ENCODE peak calls at places on chromosomes 11 and 22, in five cellular contexts. E is heart left ventricle, X is left lung, G is fibroblast of lung, K is lung. H is an unnamed sample. For H3K4me1 and H3K27me3, the result is how much of the 10 kb centered on the place peaks cover.

GRCh38 chr22:39773976-39774539 is 119.5 kb downstream of the ENTHD1 start:
- DNase-seq in X (no peak), E (no peak), K (no peak), G (no peak), H (no peak)

GRCh38 chr22:17243524-17243923 is 24.3 kb upstream of the ADA2 start:
- DNase-seq in E (no peak), X (no peak), G (no peak), K (no peak), H (peak)

GRCh38 chr11:44067266-44067665 is 1.2 kb downstream of the ACCS start:
- DNase-seq in X (no peak), G (no peak), E (no peak), K (no peak), H (no peak)

GRCh38 chr11:122186439-122187080 is 70.5 kb upstream of the BLID start:
- DNase-seq in G (peak), X (no peak), E (no peak), K (no peak), H (peak)

GRCh38 chr11:67020949-67021348 is 2.0 kb upstream of the SYT12 start:
- DNase-seq in G (no peak), X (no peak), E (no peak), K (no peak), H (no peak)

GRCh38 chr11:12598330-12599256 is 75.6 kb upstream of the TEAD1 start:
- DNase-seq in G (peak), K (no peak), X (no peak), E (no peak), H (no peak)

GRCh38 chr11:92267968-92268367 is 43.4 kb downstream of the FAT3 start:
- DNase-seq in G (no peak), E (no peak), K (no peak), X (no peak), H (no peak)

GRCh38 chr11:95739108-95739507 is 50.5 kb downstream of the FAM76B start:
- DNase-seq in G (no peak), X (no peak), K (no peak), E (no peak), H (no peak)

GRCh38 chr11:27201454-27202302 is 161.1 kb downstream of the BBOX1 start:
- DNase-seq in E (peak), K (peak), X (no peak), G (peak), H (peak)

GRCh38 chr11:120228794-120229384 is 11.1 kb upstream of the POU2F3 start:
- DNase-seq in K (no peak), E (peak), G (no peak), X (no peak), H (no peak)

GRCh38 chr11:102420547-102420946 is 32.0 kb downstream of the TMEM123 start:
- DNase-seq in K (no peak), G (no peak), X (no peak), E (no peak), H (no peak)

GRCh38 chr22:36177160-36177559 is 16.6 kb upstream of the APOL3 start:
- DNase-seq in X (no peak), G (no peak), E (no peak), K (no peak), H (no peak)

GRCh38 chr11:79834015-79834414 is 393.2 kb upstream of the TENM4 start:
- DNase-seq in K (no peak), X (no peak), E (no peak), G (no peak), H (peak)

GRCh38 chr11:11119917-11120316 is 233.1 kb downstream of the CSNK2A3 start:
- DNase-seq in K (no peak), E (no peak), X (no peak), G (no peak), H (no peak)

GRCh38 chr11:130907229-130907628 is 9.1 kb downstream of the SNX19 start:
- DNase-seq in E (no peak), K (no peak), G (no peak), X (no peak), H (no peak)

GRCh38 chr11:120556841-120557240 is 45.3 kb downstream of the GRIK4 start:
- DNase-seq in E (no peak), K (no peak), X (no peak), G (no peak), H (no peak)

GRCh38 chr11:5703741-5704536 is 14.3 kb downstream of the TRIM22 start:
- DNase-seq in E (no peak), X (no peak), K (no peak), G (no peak), H (no peak)

GRCh38 chr11:68269414-68270081 is 2.2 kb downstream of the C11orf24 start:
- DNase-seq in K (no peak), E (no peak), X (no peak), G (peak), H (no peak)

GRCh38 chr11:130761560-130762220 is 154.6 kb downstream of the SNX19 start:
- DNase-seq in X (no peak), G (no peak), K (no peak), E (no peak), H (no peak)

GRCh38 chr11:1871531-1871930 is 18.6 kb downstream of the LSP1 start:
- DNase-seq in G (no peak), K (no peak), E (peak), X (peak), H (no peak)

GRCh38 chr11:64001552-64002427 is 15.6 kb downstream of the OTUB1 start:
- DNase-seq in X (no peak), E (no peak), K (no peak), G (no peak), H (no peak)

GRCh38 chr11:10181811-10182210 is 112.2 kb downstream of the SBF2 start:
- DNase-seq in E (no peak), X (no peak), G (peak), K (no peak), H (no peak)

GRCh38 chr11:121451982-121452608 is at the start of gene SORL1:
- DNase-seq in G (peak), X (peak), E (peak), K (peak), H (no peak)

GRCh38 chr11:92329137-92329536 is 104.5 kb downstream of the FAT3 start:
- DNase-seq in G (no peak), K (no peak), E (no peak), X (no peak), H (no peak)

GRCh38 chr11:80733776-80734175 is 1292.9 kb upstream of the TENM4 start:
- DNase-seq in E (no peak), K (no peak), X (no peak), G (no peak), H (peak)

GRCh38 chr22:16954060-16954403 is 54.0 kb downstream of the GAB4 start:
- DNase-seq in G (no peak), K (no peak), E (no peak), X (no peak), H (no peak)

GRCh38 chr22:29359469-29359868 is 28.9 kb downstream of the AP1B1 start:
- DNase-seq in X (no peak), G (peak), K (peak), E (peak), H (no peak)

GRCh38 chr11:33160147-33160546 is 1.1 kb downstream of the CSTF3 start:
- DNase-seq in E (no peak), G (peak), K (no peak), X (no peak), H (peak)

GRCh38 chr11:72609045-72609444 is 65.2 kb downstream of the PDE2A start:
- DNase-seq in K (no peak), G (peak), X (no peak), E (no peak), H (peak)

GRCh38 chr11:1487851-1488574 is 1.4 kb upstream of the MOB2 start:
- DNase-seq in E (peak), G (no peak), K (no peak), X (peak), H (no peak)

GRCh38 chr22:47408409-47408808 is 646.0 kb downstream of the TBC1D22A start:
- DNase-seq in K (no peak), X (no peak), G (no peak), E (no peak), H (no peak)

GRCh38 chr11:17479284-17480214 is 2.9 kb upstream of the ABCC8 start:
- DNase-seq in X (no peak), K (no peak), E (no peak), G (peak), H (no peak)

GRCh38 chr11:81449588-81450155 is 1284.0 kb downstream of the FAM181B start:
- DNase-seq in K (no peak), X (no peak), G (peak), E (no peak), H (peak)

GRCh38 chr11:44563716-44564115 is 1.7 kb upstream of the CD82 start:
- DNase-seq in X (no peak), E (no peak), G (peak), K (no peak), H (no peak)

GRCh38 chr11:63944987-63945386 is 6.2 kb downstream of the NAA40 start:
- DNase-seq in G (no peak), E (no peak), K (no peak), X (no peak), H (no peak)

GRCh38 chr11:28228196-28228595 is 120.0 kb downstream of the METTL15 start:
- DNase-seq in G (peak), X (no peak), K (no peak), E (no peak), H (peak)

GRCh38 chr11:66316849-66317251 is at the start of gene CD248:
- DNase-seq in K (no peak), E (peak), G (peak), X (peak), H (no peak)

GRCh38 chr11:68950268-68950667 is 30.5 kb downstream of the MRGPRD start:
- DNase-seq in X (no peak), K (no peak), G (peak), E (no peak), H (no peak)

DNA sequence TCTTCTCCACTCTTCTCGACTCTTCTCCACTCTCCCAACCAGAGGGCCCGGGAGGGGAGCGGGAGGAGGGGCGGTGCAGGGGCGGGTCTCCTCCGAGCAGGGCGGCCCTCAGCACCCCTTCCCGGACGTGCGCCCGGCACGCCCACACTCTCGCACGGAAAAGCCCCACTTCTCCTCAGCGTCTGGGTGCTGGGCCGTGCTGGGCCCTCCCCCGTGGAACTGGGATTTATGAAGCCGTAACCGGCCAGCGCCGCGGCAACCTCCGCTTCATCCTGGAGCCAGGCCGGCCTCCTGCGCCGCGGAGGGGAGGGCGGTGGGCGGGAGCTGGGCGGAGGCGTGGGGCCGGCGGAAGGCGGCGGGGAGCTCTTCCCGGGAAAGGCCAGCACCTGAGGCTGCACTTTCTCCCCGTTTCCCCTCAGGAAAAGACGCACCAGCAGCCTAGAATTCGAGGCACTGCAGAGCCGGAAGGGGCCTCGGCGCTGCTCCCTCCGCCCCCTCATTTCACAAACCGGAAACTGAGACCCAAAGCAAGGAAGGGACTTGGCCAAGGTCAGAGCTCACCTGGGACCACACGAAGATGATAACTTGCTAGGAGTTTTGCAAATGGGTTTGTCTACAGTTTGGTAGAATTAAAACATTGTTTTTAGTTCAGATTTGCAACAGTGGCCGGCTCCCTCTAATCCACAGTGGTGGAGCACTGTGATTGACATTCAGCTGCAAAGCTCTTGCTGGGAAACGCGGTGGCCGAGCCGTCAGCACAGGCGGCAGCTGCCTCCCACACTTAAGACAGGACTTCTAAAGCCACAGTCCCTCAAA is 31.6 kb upstream of the JAM3 start:
- DNase-seq in X (peak), G (peak), K (peak), E (peak), H (no peak)
- H3K4me1 ChIP-seq in X (under half), G (under half), K (under half), E (half or more), H (under half)

GRCh38 chr22:42820075-42820763 is 36.9 kb downstream of the ARFGAP3 start:
- DNase-seq in X (no peak), E (no peak), K (no peak), G (peak), H (peak)
- TF ChIP-seq CTCF in X (no peak), E (peak), K (no peak), G (peak), H (no peak)

DNA sequence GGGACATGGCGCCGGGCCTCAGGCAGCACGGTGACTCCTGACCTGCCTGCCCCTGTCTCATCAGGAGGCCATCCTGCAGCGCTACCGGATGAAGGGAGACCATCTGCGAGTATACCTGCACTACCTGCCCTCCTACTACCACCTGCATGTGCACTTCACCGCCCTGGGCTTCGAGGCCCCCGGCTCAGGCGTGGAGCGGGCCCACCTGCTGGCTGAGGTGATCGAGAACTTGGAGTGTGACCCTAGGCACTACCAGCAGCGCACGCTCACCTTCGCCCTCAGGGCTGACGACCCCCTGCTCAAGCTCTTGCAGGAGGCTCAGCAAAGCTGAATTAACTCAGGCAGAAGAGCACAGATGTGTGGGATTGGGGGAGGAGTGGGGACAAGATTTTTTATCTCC is 10.2 kb upstream of the ST3GAL4 start:
- DNase-seq in K (no peak), E (peak), X (no peak), G (no peak), H (no peak)
- H3K27me3 ChIP-seq in K (under half), E (under half), X (under half), G (under half), H (under half)

GRCh38 chr11:206002-206384 is 1.2 kb downstream of the BET1L start:
- DNase-seq in K (peak), X (no peak), G (no peak), E (no peak), H (no peak)

GRCh38 chr11:203945-204586 is 3.1 kb downstream of the BET1L start:
- DNase-seq in K (peak), X (no peak), G (no peak), E (no peak), H (no peak)

GRCh38 chr11:204587-205109 is 2.6 kb downstream of the BET1L start:
- DNase-seq in E (no peak), K (peak), X (no peak), G (no peak), H (no peak)

GRCh38 chr11:206516-207212 is 535 bp downstream of the BET1L start:
- DNase-seq in X (no peak), E (no peak), K (peak), G (no peak), H (no peak)

DNA sequence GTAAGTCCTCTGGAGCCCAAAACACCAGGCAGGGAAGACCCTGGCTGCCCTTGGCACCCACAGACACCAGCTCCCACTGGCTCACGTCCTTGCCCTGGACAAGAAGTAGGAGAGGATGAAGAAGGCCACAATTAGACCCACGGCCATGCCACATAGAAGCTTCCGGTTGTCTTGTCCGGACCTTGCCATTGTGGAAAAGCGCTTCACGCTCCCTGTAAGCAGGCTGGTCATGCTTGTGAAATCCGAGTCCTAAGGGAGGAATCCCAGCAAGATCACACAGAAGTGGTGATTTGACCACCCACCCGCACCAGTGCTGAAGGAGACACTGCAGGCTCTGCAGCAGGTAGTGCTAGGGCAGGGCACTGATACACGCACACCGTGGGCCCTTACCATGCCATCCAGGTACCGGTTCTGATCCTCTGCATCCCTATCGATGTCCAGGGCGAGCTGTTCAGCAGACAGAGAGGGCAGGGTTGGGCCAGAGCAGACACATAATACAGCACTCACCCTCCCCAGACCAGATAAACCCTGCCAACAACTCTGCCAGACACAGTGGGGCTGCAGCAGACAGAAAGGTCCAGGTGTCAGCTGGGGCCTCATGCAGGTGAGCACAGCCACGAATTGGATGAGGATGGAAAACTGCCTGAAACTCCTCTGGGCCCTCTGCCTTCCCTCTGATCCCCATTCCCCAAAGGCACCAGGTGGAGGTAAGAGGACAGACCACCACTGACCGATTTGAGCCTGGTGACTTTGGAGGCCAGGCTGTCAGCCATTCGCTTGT is 1.8 kb downstream of the BET1L start:
- DNase-seq in G (no peak), E (no peak), X (no peak), K (peak), H (no peak)
- H3K4me1 ChIP-seq in G (under half), E (under half), X (half or more), K (under half), H (under half)

DNA sequence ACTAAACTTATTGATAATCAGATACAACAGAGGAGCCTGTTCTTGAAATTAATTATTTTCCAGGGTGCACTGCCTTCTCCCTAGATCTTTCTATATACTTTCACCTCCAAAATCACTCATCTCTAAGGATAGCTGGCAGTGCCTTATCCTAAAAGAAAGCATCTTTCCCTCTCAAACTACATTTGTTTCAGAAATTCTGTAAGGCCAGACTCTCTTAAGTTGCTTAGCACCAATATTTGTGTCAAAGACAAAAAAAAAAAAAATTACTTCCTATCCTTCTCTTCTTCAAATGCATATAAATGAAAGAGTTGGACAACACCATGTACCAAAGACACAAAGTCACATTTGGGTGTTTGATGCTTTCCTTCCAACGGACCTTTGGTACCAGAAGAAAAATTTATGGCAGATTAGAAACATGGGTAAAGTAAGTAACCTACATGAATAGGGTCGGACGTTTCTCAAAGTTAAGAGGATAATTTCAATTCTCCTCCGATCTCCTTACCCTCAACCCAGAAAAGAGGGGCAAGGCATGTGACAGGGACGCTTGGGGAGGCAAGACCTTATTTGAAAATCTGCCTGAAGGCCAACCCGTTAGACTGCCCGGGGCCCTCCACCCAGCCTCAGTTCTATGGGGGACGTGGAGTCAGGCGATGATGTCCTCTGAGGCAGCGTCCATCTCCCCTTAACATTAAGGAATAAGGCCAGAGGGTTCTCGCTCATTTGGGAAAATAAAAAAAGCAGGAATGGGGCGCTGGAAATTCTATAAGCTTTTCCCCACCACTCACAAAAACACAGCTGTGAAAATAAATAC is 66.3 kb downstream of the ETS1 start:
- DNase-seq in X (no peak), G (no peak), E (no peak), K (no peak), H (no peak)
- TF ChIP-seq CTCF in X (no peak), G (no peak), E (no peak), K (no peak), H (no peak)

GRCh38 chr11:31870609-31871309 is 59.6 kb upstream of the PAX6 start:
- DNase-seq in X (no peak), E (no peak), K (peak), G (peak), H (no peak)

GRCh38 chr11:31863170-31863929 is 52.2 kb upstream of the PAX6 start:
- DNase-seq in E (no peak), K (no peak), G (no peak), X (no peak), H (no peak)

GRCh38 chr11:31871310-31872073 is 60.4 kb upstream of the PAX6 start:
- DNase-seq in K (no peak), X (no peak), E (no peak), G (no peak), H (no peak)

GRCh38 chr11:31861011-31861410 is 49.9 kb upstream of the PAX6 start:
- DNase-seq in E (no peak), K (no peak), G (no peak), X (no peak), H (no peak)

GRCh38 chr11:31865606-31866300 is 54.6 kb upstream of the PAX6 start:
- DNase-seq in E (no peak), K (no peak), G (no peak), X (no peak), H (no peak)
- H3K27me3 ChIP-seq in E (under half), K (under half), G (under half), X (half or more), H (under half)